ENCODE peak calls at places on chromosomes 12 and 14, in four cellular contexts. One of them, this sample, is unnamed.

GRCh38 chr12:95205685-95206084 is 11.6 kb downstream of the FGD6 start:
- DNase-seq in HepG2: no peak
- DNase-seq in H9: peak; percentile 61
- DNase-seq in endothelial cell of umbilical vein: peak; percentile 84
- DNase-seq in this sample: peak; percentile 89

GRCh38 chr14:83184531-83184930 is 1650.9 kb upstream of the SEL1L start:
- DNase-seq in H9: no peak
- DNase-seq in HepG2: no peak
- DNase-seq in endothelial cell of umbilical vein: no peak
- DNase-seq in this sample: no peak

GRCh38 chr12:62933871-62934798 is 815 bp downstream of the PPM1H start:
- DNase-seq in HepG2: no peak
- DNase-seq in endothelial cell of umbilical vein: peak; percentile 44
- DNase-seq in H9: peak; percentile 67
- DNase-seq in this sample: peak; percentile 9

GRCh38 chr12:1904875-1905274 is 13.6 kb downstream of the CACNA2D4 start:
- DNase-seq in endothelial cell of umbilical vein: no peak
- DNase-seq in HepG2: no peak
- DNase-seq in H9: no peak
- DNase-seq in this sample: no peak

GRCh38 chr14:33891700-33892099 is 59.2 kb downstream of the EGLN3 start:
- DNase-seq in H9: no peak
- DNase-seq in HepG2: no peak
- DNase-seq in endothelial cell of umbilical vein: no peak
- DNase-seq in this sample: no peak

GRCh38 chr12:108854453-108855283 is 2.7 kb downstream of the SSH1 start:
- DNase-seq in H9: no peak
- DNase-seq in HepG2: no peak
- DNase-seq in endothelial cell of umbilical vein: peak; percentile 98
- DNase-seq in this sample: peak; percentile 99

GRCh38 chr12:78386871-78387270 is 477.7 kb upstream of the SYT1 start:
- DNase-seq in H9: no peak
- DNase-seq in HepG2: no peak
- DNase-seq in endothelial cell of umbilical vein: no peak
- DNase-seq in this sample: no peak

GRCh38 chr14:23284654-23285529 is 1.0 kb downstream of the HOMEZ start:
- DNase-seq in H9: no peak
- DNase-seq in endothelial cell of umbilical vein: no peak
- DNase-seq in HepG2: peak; percentile 39
- DNase-seq in this sample: no peak

GRCh38 chr12:5379737-5380496 is 52.0 kb upstream of the NTF3 start:
- DNase-seq in HepG2: no peak
- DNase-seq in endothelial cell of umbilical vein: no peak
- DNase-seq in H9: no peak
- DNase-seq in this sample: no peak

GRCh38 chr12:2693980-2694379 is 100.8 kb upstream of the FKBP4 start:
- DNase-seq in H9: no peak
- DNase-seq in HepG2: no peak
- DNase-seq in endothelial cell of umbilical vein: no peak
- DNase-seq in this sample: no peak

GRCh38 chr12:54431911-54432814 is 13.1 kb upstream of the ITGA5 start:
- DNase-seq in endothelial cell of umbilical vein: peak; percentile 97
- DNase-seq in H9: peak; percentile 82
- DNase-seq in HepG2: no peak
- DNase-seq in this sample: peak; percentile 90

GRCh38 chr12:48351022-48351708 is 446 bp upstream of the ZNF641 start:
- DNase-seq in H9: peak; percentile 82
- DNase-seq in HepG2: peak; percentile 47
- DNase-seq in endothelial cell of umbilical vein: peak; percentile 53
- DNase-seq in this sample: peak; percentile 74

GRCh38 chr12:88360349-88360748 is 218.2 kb downstream of the TMTC3 start:
- DNase-seq in endothelial cell of umbilical vein: no peak
- DNase-seq in H9: no peak
- DNase-seq in HepG2: no peak
- DNase-seq in this sample: no peak

GRCh38 chr12:69600804-69601203 is 9.9 kb downstream of the LRRC10 start:
- DNase-seq in HepG2: no peak
- DNase-seq in endothelial cell of umbilical vein: no peak
- DNase-seq in H9: no peak
- DNase-seq in this sample: no peak

DNA sequence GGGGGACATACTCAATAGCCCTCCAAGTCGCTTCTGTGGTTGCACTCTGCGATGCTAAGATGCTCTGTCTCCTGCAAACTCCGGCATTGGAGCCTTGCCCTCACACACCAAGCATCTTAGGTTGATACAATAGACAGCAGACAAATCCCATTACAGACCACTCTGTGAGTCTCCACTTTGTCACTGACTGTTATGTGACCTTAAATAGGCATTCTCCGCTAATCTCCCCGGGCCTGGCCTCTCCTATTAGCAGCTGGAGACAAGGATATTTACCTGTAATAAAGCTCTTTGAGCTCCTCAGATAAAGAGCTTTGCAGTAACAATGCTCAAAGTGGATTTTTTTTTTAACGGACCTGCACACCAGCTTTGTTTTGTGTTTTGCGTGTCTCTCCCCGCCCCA is 479.7 kb upstream of the TBX3 start:
- DNase-seq in endothelial cell of umbilical vein: no peak
- DNase-seq in HepG2: no peak
- DNase-seq in H9: no peak
- DNase-seq in this sample: no peak
- H3K9ac ChIP-seq in endothelial cell of umbilical vein: no peak overlapping the region
- H3K9ac ChIP-seq in HepG2: no peak overlapping the region
- H3K9ac ChIP-seq in H9: no peak overlapping the region
- H3K9ac ChIP-seq in this sample: no peak overlapping the region

GRCh38 chr12:133107121-133107520 is 23.0 kb downstream of the ZNF891 start:
- DNase-seq in HepG2: no peak
- DNase-seq in endothelial cell of umbilical vein: no peak
- DNase-seq in H9: no peak
- DNase-seq in this sample: no peak
- H3K9me3 ChIP-seq in HepG2: peaks cover 99% of the 10 kb centered on the region
- H3K9me3 ChIP-seq in endothelial cell of umbilical vein: peaks cover 28% of the 10 kb centered on the region
- H3K9me3 ChIP-seq in H9: peaks cover 89% of the 10 kb centered on the region
- H3K9me3 ChIP-seq in this sample: peaks cover 7% of the 10 kb centered on the region

GRCh38 chr14:79278286-79278797 is 933.0 kb downstream of the DIO2 start:
- DNase-seq in HepG2: no peak
- DNase-seq in H9: peak; percentile 35
- DNase-seq in endothelial cell of umbilical vein: no peak
- DNase-seq in this sample: no peak
- H3K9ac ChIP-seq in HepG2: no peak overlapping the region
- H3K9ac ChIP-seq in H9: no peak overlapping the region
- H3K9ac ChIP-seq in endothelial cell of umbilical vein: no peak overlapping the region
- H3K9ac ChIP-seq in this sample: peak overlapping the region; percentile 37

GRCh38 chr12:133235401-133236112 is at the start of gene ANHX:
- DNase-seq in H9: no peak
- DNase-seq in HepG2: no peak
- DNase-seq in endothelial cell of umbilical vein: no peak
- DNase-seq in this sample: no peak
- H3K9me3 ChIP-seq in H9: peaks cover 85% of the 10 kb centered on the region
- H3K9me3 ChIP-seq in HepG2: peaks cover 84% of the 10 kb centered on the region
- H3K9me3 ChIP-seq in endothelial cell of umbilical vein: no peaks in the 10 kb centered on the region
- H3K9me3 ChIP-seq in this sample: no peaks in the 10 kb centered on the region

GRCh38 chr12:57526477-57527126 is 4.0 kb downstream of the MBD6 start:
- DNase-seq in HepG2: no peak
- DNase-seq in endothelial cell of umbilical vein: no peak
- DNase-seq in H9: no peak
- DNase-seq in this sample: no peak
- H3K9ac ChIP-seq in HepG2: no peak overlapping the region
- H3K9ac ChIP-seq in endothelial cell of umbilical vein: no peak overlapping the region
- H3K9ac ChIP-seq in H9: no peak overlapping the region
- H3K9ac ChIP-seq in this sample: no peak overlapping the region

GRCh38 chr14:106442857-106443256 is 916.5 kb downstream of the TMEM121 start:
- DNase-seq in HepG2: no peak
- DNase-seq in endothelial cell of umbilical vein: no peak
- DNase-seq in H9: no peak
- DNase-seq in this sample: no peak
- H3K9me3 ChIP-seq in HepG2: no peaks in the 10 kb centered on the region
- H3K9me3 ChIP-seq in endothelial cell of umbilical vein: peaks cover 2% of the 10 kb centered on the region
- H3K9me3 ChIP-seq in H9: peaks cover 92% of the 10 kb centered on the region
- H3K9me3 ChIP-seq in this sample: no peaks in the 10 kb centered on the region

This sample was measured in fibroblast of lung.